ENCODE peak calls at places on chromosome 11, in eight cellular contexts. A, C, D, W, B, T, O and L are unnamed samples.

GRCh38 chr11:71252434-71252781 is at the start of gene SHANK2:
- DNase-seq in T (no peak), W (no peak), A (no peak), O (no peak), D (no peak), C (no peak), B (peak), L (no peak)

GRCh38 chr11:59173080-59173963 is 1.4 kb downstream of the DTX4 start:
- DNase-seq in T (no peak), C (peak), O (peak), B (peak), A (no peak), W (peak), D (no peak), L (peak)

GRCh38 chr11:60589611-60590010 is 74.4 kb downstream of the MS4A13 start:
- DNase-seq in W (no peak), C (no peak), D (no peak), O (no peak), B (no peak), A (no peak), T (no peak), L (no peak)

GRCh38 chr11:61362542-61362875 is 335 bp downstream of the TMEM138 start:
- DNase-seq in C (peak), A (no peak), O (no peak), T (no peak), B (no peak), W (peak), D (no peak), L (peak)

GRCh38 chr11:8719260-8720190 is 36.9 kb downstream of the RPL27A start:
- DNase-seq in A (peak), B (no peak), O (peak), W (peak), D (peak), C (no peak), T (peak), L (peak)

GRCh38 chr11:96267490-96268010 is 75.4 kb downstream of the MAML2 start:
- DNase-seq in W (no peak), B (no peak), A (no peak), C (no peak), T (no peak), D (no peak), O (no peak), L (peak)

GRCh38 chr11:125404136-125404810 is 91.8 kb downstream of the FEZ1 start:
- DNase-seq in C (peak), T (no peak), D (peak), W (no peak), B (no peak), O (peak), A (no peak), L (no peak)

GRCh38 chr11:131041331-131042040 is 125.2 kb upstream of the SNX19 start:
- DNase-seq in B (no peak), D (no peak), O (no peak), A (no peak), W (no peak), T (no peak), C (no peak), L (no peak)

GRCh38 chr11:62546937-62547625 is 475 bp upstream of the AHNAK start:
- DNase-seq in B (no peak), O (no peak), W (peak), T (no peak), D (no peak), C (no peak), A (no peak), L (peak)

GRCh38 chr11:125494987-125495725 is 909 bp downstream of the FEZ1 start:
- DNase-seq in T (no peak), D (no peak), O (peak), B (peak), C (peak), A (no peak), W (peak), L (peak)

GRCh38 chr11:119907122-119907933 is 178.3 kb upstream of the NECTIN1 start:
- DNase-seq in C (no peak), D (no peak), W (no peak), B (peak), T (no peak), A (no peak), O (peak), L (no peak)

GRCh38 chr11:72058416-72059034 is 21.8 kb downstream of the NUMA1 start:
- DNase-seq in D (no peak), O (peak), T (no peak), A (peak), C (no peak), W (no peak), B (no peak), L (peak)

GRCh38 chr11:100748153-100748552 is 61.1 kb downstream of the ARHGAP42 start:
- DNase-seq in O (no peak), D (no peak), T (no peak), A (no peak), W (no peak), B (no peak), C (no peak), L (no peak)

GRCh38 chr11:27720277-27720830 is 20.1 kb upstream of the BDNF start:
- DNase-seq in A (no peak), T (no peak), D (no peak), C (peak), B (no peak), W (peak), O (no peak), L (peak)

GRCh38 chr11:34860034-34860433 is 56.1 kb downstream of the APIP start:
- DNase-seq in T (no peak), O (peak), A (no peak), W (no peak), C (no peak), B (no peak), D (no peak), L (no peak)

GRCh38 chr11:126112547-126112946 is 49.9 kb upstream of the CDON start:
- DNase-seq in T (peak), O (no peak), D (no peak), C (no peak), B (no peak), W (peak), A (no peak), L (peak)

GRCh38 chr11:60493454-60493853 is 876 bp downstream of the MS4A12 start:
- DNase-seq in O (no peak), A (no peak), C (no peak), W (no peak), B (no peak), T (no peak), D (no peak), L (no peak)

GRCh38 chr11:43992138-43992537 is 49.7 kb downstream of the C11orf96 start:
- DNase-seq in C (no peak), O (no peak), T (no peak), A (no peak), W (no peak), B (no peak), D (no peak), L (no peak)

GRCh38 chr11:44110231-44110679 is 14.8 kb downstream of the EXT2 start:
- DNase-seq in W (peak), A (no peak), C (peak), B (no peak), O (no peak), T (no peak), D (peak), L (peak)

GRCh38 chr11:9070740-9071476 is 20.5 kb downstream of the SCUBE2 start:
- DNase-seq in O (no peak), C (no peak), T (no peak), B (no peak), D (no peak), W (no peak), A (no peak), L (no peak)

GRCh38 chr11:133901316-133901715 is 55.5 kb downstream of the IGSF9B start:
- DNase-seq in O (no peak), W (no peak), B (no peak), C (no peak), A (no peak), T (no peak), D (no peak), L (no peak)

GRCh38 chr11:35073691-35074382 is 65.1 kb upstream of the CD44 start:
- DNase-seq in T (no peak), A (no peak), O (no peak), W (no peak), B (no peak), D (no peak), C (no peak), L (no peak)

GRCh38 chr11:70158201-70158600 is 44.9 kb upstream of the FADD start:
- DNase-seq in T (no peak), A (no peak), B (no peak), O (peak), D (no peak), W (peak), C (peak), L (no peak)

GRCh38 chr11:34182425-34182824 is 77.0 kb downstream of the NAT10 start:
- DNase-seq in B (no peak), W (no peak), T (no peak), A (no peak), O (peak), C (no peak), D (no peak), L (no peak)

GRCh38 chr11:126965331-126965730 is 35.2 kb downstream of the KIRREL3 start:
- DNase-seq in A (no peak), W (no peak), O (no peak), D (no peak), B (no peak), T (no peak), C (no peak), L (no peak)

GRCh38 chr11:36239636-36240035 is 49.6 kb downstream of the COMMD9 start:
- DNase-seq in D (no peak), W (no peak), O (no peak), A (no peak), T (no peak), B (no peak), C (no peak), L (no peak)

GRCh38 chr11:10325398-10326079 is 20.7 kb downstream of the ADM start:
- DNase-seq in B (no peak), D (peak), O (no peak), C (no peak), A (peak), T (no peak), W (peak), L (peak)

GRCh38 chr11:2737876-2738275 is 38.1 kb upstream of the KCNQ1OT1 start:
- DNase-seq in T (no peak), C (no peak), O (no peak), B (no peak), D (no peak), A (no peak), W (peak), L (peak)

GRCh38 chr11:60204922-60205321 is 22.0 kb upstream of the MS4A6A start:
- DNase-seq in B (no peak), C (no peak), A (no peak), T (no peak), W (peak), D (no peak), O (no peak), L (no peak)

GRCh38 chr11:82898242-82898641 is 2.0 kb downstream of the PRCP start:
- DNase-seq in A (no peak), O (no peak), B (no peak), D (no peak), W (no peak), T (no peak), C (no peak), L (no peak)

GRCh38 chr11:82900277-82901164 is at the start of gene PRCP:
- DNase-seq in O (peak), W (peak), C (peak), B (peak), A (peak), D (peak), T (peak), L (peak)

GRCh38 chr11:82901165-82901938 is at the start of gene DDIAS:
- DNase-seq in O (peak), T (peak), C (peak), B (peak), W (peak), A (peak), D (peak), L (peak)

GRCh38 chr11:82899957-82900276 is 313 bp downstream of the PRCP start:
- DNase-seq in T (no peak), D (no peak), C (no peak), O (no peak), W (no peak), B (no peak), A (no peak), L (no peak)

DNA sequence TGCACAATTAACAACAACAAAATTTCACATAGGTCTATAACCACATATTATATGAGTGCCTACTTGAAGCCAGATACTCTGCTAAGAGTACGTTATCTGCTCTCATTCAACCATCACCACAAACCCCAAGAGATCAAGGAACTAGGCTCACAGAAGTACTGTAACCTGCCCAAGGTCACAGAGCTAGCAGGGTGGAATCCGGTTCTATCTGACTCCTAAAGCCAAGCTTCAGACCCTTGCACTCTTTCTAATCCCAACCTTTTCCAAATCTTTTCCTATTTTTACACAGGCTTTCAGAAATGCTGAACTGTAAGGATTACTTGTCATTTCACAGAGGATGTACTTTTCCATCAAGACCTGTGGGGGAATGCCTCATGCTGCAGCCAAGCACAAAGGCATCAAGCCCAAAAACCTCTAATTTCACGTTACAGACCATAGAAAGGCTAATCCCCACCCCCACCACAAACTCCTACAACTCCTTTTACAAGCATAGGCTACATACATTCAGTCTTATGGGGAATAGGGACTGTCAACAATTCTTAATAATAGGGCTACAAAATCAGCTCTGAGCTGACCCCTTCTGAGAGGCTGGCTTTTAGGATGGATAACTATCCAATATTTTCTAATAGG is 924 bp downstream of the PRCP start:
- DNase-seq in O (no peak), T (no peak), W (no peak), C (peak), B (no peak), A (no peak), D (no peak), L (no peak)
- H3K4me3 ChIP-seq in O (peak), T (peak), W (peak), C (peak), B (peak), A (peak), D (peak), L (peak)

DNA sequence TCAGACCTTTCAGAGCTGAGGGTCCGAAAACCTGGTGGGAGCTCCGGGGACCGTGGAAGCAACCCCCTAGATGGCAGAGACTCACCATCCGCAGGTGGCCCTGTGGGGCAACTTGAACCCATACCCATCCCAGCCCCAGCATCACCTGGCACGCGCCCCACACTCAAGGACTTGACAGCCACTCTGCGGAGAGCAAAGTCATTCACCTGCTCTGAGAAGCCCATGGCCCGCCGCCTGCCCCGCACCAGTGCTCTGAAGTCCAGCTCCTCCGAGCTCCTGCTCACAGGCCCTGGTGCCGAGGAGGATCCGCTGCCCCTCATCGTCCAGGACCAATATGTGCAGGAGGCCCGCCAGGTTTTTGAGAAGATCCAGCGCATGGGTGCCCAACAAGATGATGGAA is 2.0 kb downstream of the ARHGEF17 start:
- DNase-seq in D (no peak), B (no peak), T (no peak), W (no peak), O (peak), C (no peak), A (no peak), L (no peak)
- H3K4me3 ChIP-seq in D (peak), B (peak), T (peak), W (peak), O (peak), C (no peak), A (peak), L (peak)

GRCh38 chr11:87039371-87039770 is 1.6 kb downstream of the TMEM135 start:
- DNase-seq in D (no peak), T (no peak), O (no peak), C (no peak), A (no peak), W (peak), B (no peak), L (peak)
- H3K4me3 ChIP-seq in D (peak), T (peak), O (peak), C (peak), A (peak), W (peak), B (peak), L (peak)

DNA sequence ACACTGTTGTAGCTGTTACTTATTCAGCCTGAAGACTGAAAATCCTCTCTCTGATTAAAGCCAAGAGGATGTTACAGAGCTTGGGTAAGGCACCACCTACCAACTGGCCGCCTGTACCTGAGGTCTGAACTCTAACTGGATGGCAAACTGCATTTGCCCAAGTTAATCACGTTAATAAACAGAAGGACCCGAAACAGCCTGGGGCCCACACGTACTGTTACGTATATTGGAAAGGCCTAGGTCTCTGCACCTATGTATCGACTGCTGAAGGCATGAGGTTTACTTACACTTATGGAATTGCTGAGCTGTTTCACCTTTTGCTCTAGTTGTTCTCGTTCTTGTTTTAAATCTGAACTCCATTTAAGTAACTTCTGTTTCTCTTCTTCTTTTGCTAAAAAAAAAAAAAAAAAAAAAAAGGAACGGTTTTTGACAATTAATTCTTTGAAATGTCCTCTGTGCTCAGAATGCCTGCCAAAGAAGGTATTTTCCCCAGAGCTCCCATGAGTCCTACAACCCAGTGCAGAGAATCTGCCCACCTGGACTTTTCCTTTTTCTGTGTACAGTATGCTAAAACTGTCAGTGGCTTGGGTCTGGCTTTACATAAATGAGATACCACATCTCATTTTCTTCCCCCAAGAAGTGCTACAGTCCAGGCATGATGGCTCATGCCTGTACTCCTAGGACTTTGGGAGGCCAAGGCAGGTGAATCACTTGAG is 13.1 kb downstream of the LARGE2 start:
- DNase-seq in A (no peak), T (no peak), W (no peak), D (no peak), O (no peak), C (no peak), B (no peak), L (no peak)
- H3K4me3 ChIP-seq in A (no peak), T (no peak), W (no peak), D (no peak), O (no peak), C (no peak), B (no peak), L (no peak)

GRCh38 chr11:19666951-19667350 is 45.7 kb upstream of the NAV2 start:
- DNase-seq in C (no peak), O (no peak), A (no peak), B (no peak), W (no peak), T (no peak), D (no peak), L (no peak)
- H3K4me3 ChIP-seq in C (no peak), O (no peak), A (no peak), B (no peak), W (no peak), T (no peak), D (no peak), L (no peak)

DNA sequence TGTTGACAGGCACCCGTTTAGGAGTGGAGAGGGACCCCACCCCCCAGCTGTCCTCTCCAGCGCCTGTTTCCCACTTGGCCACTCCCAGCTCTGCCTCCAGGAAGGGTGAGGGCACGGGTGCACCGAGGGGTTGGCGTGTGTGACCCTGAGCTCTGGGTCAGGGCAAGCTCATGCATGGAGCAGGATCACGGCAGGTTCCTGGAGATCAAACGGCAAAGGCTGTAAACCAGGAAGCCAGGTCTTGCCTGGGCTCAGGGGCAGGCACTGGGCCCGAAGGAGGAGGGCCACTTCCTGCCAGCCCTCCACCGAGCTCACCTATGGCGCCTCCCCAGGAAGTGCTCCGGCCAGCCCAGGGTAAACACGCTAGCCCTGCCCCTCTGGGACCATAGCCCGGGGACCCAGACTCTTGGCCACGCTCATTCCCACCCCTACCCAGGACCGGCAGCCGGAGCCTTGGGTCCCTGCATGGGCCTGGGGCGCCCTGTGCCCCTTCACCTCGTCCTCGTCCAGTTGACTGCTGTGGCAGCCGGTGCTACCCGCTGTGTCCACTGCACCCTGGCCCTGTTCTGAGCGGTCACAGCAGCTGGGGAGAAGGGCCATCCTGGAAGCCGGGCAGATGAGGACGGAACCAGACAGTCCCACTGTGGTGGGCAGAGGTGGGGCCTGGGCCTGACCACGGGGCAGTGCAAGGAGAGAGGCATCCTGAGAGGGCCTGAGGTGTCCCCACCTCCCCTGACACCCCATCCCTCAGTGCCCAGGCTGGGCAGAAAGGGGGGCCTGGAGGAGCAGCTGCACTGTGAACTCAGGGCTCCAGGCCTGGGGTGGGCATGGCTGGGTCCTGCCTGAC is 1.0 kb upstream of the EPS8L2 start:
- DNase-seq in B (peak), C (no peak), A (no peak), O (no peak), D (no peak), W (no peak), T (no peak), L (no peak)
- H3K4me3 ChIP-seq in B (peak), C (no peak), A (peak), O (peak), D (peak), W (no peak), T (no peak), L (peak)